ENCODE peak calls at places on chromosome 10, in eight cellular contexts. T is neural progenitor cell; R is upper lobe of right lung; C is adrenal gland; W is PC-9; U is GM23248; K is CD8-positive, alpha-beta T cell; P is sigmoid colon. X is an unnamed sample. For H3K4me1, the result is how much of the 10 kb centered on the place peaks cover.

GRCh38 chr10:784759-785538 is 95.5 kb upstream of the DIP2C start:
- DNase-seq in C (peak), P (peak), W (no peak), T (peak), U (peak), K (no peak), R (peak), X (peak)

GRCh38 chr10:97018251-97019212 is 167.2 kb downstream of the SLIT1 start:
- DNase-seq in W (no peak), K (no peak), U (no peak), C (no peak), T (no peak), P (no peak), R (no peak), X (no peak)

GRCh38 chr10:119896061-119896655 is 3.6 kb downstream of the SEC23IP start:
- DNase-seq in T (no peak), K (no peak), U (peak), C (no peak), R (no peak), W (no peak), P (no peak), X (no peak)

GRCh38 chr10:114821915-114822770 is 563 bp downstream of the FHIP2A start:
- DNase-seq in U (peak), C (peak), W (no peak), R (no peak), T (peak), K (peak), P (peak), X (peak)

GRCh38 chr10:25023278-25023677 is 6.9 kb downstream of the THNSL1 start:
- DNase-seq in K (no peak), T (no peak), U (no peak), R (no peak), P (no peak), C (no peak), W (no peak), X (no peak)

GRCh38 chr10:100788027-100788900 is 42.9 kb downstream of the PAX2 start:
- DNase-seq in W (no peak), P (peak), C (no peak), U (no peak), R (peak), K (no peak), T (peak), X (no peak)

GRCh38 chr10:93999401-93999851 is 5.7 kb downstream of the PLCE1 start:
- DNase-seq in T (peak), C (no peak), P (peak), W (no peak), K (no peak), R (no peak), U (peak), X (no peak)

GRCh38 chr10:26199841-26200240 is 16.7 kb upstream of the GAD2 start:
- DNase-seq in C (no peak), W (no peak), P (no peak), T (no peak), U (no peak), K (no peak), R (no peak), X (peak)

GRCh38 chr10:103923502-103923901 is 5.5 kb upstream of the STN1 start:
- DNase-seq in R (no peak), W (peak), K (no peak), T (no peak), P (no peak), U (no peak), C (no peak), X (no peak)

DNA sequence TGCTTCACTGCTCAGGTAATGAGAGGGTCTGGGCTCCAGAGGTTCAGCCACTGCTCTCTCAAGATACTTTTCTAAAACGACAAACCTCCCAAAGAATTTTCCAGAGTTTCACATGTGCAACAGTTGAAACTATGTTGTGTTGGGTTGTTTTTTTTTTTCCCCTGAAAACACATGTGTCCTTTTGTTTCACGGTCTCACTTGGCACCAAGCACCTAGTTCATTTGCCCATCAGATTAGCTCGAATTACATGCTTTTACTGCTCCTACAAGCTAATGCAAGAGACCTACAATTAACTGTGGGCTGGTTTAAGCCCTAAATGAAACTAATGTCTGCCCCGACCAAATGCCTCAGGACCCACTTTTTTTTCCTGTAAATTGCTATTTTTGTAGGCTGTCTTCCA is 313.3 kb downstream of the FGFR2 start:
- DNase-seq in U (no peak), R (no peak), W (no peak), T (no peak), P (no peak), K (no peak), C (peak), X (peak)
- H3K27ac ChIP-seq in U (no peak), R (no peak), W (no peak), T (no peak), P (no peak), K (no peak), C (no peak), X (peak)

DNA sequence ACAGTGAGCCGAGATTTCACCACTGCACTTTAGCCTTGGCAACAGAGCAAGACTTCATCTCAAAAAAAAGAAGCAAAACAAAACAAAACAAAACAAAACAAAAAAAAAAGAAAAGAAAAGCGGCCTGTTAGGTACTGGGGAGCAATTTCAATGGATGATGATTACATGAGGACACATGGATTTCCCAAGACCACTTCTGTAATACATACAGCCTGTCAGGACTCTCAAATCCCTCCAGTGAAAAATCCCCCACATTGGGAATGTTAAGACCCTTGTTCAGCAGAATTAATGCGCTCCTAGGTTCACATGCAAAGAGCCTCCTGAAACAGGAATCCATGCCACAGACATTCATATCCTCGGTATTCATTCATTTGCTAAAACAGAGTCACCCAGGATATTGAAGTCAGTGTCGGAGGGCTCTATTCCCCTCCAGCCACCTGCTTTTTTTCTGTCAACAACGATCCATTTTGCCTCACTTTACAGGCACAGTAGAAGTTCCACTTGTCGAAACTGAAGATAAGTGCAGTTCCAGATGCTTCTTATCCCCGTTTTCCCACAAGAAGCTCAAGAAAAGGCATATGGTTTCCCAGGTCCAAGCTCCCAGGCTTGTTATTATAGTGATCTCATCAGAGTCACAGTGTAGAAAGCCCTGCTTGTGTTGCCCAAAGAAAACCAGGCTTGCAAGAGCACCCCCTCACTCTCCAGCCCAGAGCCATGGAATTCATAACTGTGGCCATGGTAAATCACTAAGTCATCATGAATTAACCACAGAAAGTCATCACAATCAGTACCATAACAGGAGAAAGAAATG is 20.2 kb downstream of the SLC16A12 start:
- DNase-seq in C (no peak), R (no peak), P (no peak), K (no peak), W (no peak), T (no peak), U (peak), X (peak)
- H3K4me1 ChIP-seq in C (under half), R (under half), P (under half), K (under half), W (under half), T (under half), U (under half), X (under half)

DNA sequence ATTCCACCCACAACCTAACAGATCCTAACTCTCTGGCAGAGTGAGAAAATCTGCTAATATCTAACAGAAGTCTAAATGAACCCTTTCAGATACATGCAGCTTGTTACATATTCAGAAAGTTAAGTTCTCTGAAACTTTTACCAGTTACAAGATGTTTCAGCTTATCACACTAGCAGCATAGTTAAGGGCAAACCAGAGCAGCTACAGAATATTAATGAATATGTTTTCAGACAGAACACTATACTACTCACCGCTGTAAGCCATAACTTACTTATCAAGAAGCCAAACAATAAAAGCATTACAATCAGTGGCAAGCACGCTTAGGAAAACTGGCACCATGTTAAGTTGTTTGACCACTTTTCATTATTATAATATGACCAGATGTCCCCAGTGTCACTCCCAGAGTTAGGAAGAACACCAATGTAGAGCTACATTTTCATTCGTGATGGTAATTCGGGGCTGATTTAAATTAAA is 2.7 kb downstream of the ITGB1 start:
- DNase-seq in C (no peak), P (no peak), T (no peak), U (no peak), K (no peak), W (no peak), R (no peak), X (no peak)
- H3K27ac ChIP-seq in C (no peak), P (peak), T (no peak), U (peak), K (no peak), W (peak), R (no peak), X (no peak)

GRCh38 chr10:71627230-71627939 is 92.2 kb downstream of the C10orf105 start:
- DNase-seq in P (no peak), K (no peak), W (no peak), T (no peak), U (no peak), C (no peak), R (no peak), X (no peak)

GRCh38 chr10:71625445-71626175 is 94.0 kb downstream of the C10orf105 start:
- DNase-seq in T (peak), W (no peak), R (no peak), C (no peak), U (no peak), P (no peak), K (no peak), X (no peak)

GRCh38 chr10:71629131-71629530 is 90.4 kb downstream of the C10orf105 start:
- DNase-seq in K (no peak), T (peak), U (no peak), P (no peak), R (no peak), W (no peak), C (no peak), X (no peak)

GRCh38 chr10:71630168-71630567 is 89.4 kb downstream of the C10orf105 start:
- DNase-seq in T (no peak), P (no peak), W (no peak), C (no peak), U (no peak), K (no peak), R (no peak), X (no peak)

GRCh38 chr10:71627956-71628355 is 91.6 kb downstream of the C10orf105 start:
- DNase-seq in W (no peak), C (no peak), T (no peak), P (no peak), R (no peak), U (no peak), K (no peak), X (no peak)
- H3K4me1 ChIP-seq in W (under half), C (under half), T (half or more), P (under half), R (under half), U (under half), K (under half), X (under half)

X was measured in SJCRH30.